ENCODE peak calls at places on chromosomes 1 and 21, in nine cellular contexts. D is HCT116, L is testis, W is heart left ventricle, N is GM12891, P is A549, Y is stomach, T is NB4, V is Peyer's patch. Q is an unnamed sample.

GRCh38 chr1:46448109-46448911 is 41.3 kb upstream of the DMBX1 start:
- DNase-seq in D (no peak), L (no peak), W (peak), N (no peak), P (no peak), Y (no peak), T (no peak), V (no peak), Q (no peak)

GRCh38 chr21:25638634-25639166 is 358 bp upstream of the JAM2 start:
- DNase-seq in D (no peak), L (no peak), W (no peak), N (no peak), P (no peak), Y (no peak), T (no peak), V (no peak), Q (no peak)

GRCh38 chr1:224542783-224543440 is 73.2 kb upstream of the CNIH3 start:
- DNase-seq in D (peak), L (no peak), W (no peak), N (no peak), P (no peak), Y (no peak), T (peak), V (no peak), Q (peak)

GRCh38 chr1:17335821-17336718 is 28.1 kb downstream of the PADI4 start:
- DNase-seq in D (peak), L (peak), W (peak), N (peak), P (peak), Y (peak), T (peak), V (peak), Q (peak)

GRCh38 chr1:79391896-79392295 is 385.4 kb upstream of the ADGRL4 start:
- DNase-seq in D (no peak), L (no peak), W (no peak), N (no peak), P (no peak), Y (no peak), T (no peak), V (no peak), Q (no peak)

GRCh38 chr1:14160766-14161165 is 437.7 kb upstream of the KAZN start:
- DNase-seq in D (no peak), L (no peak), W (no peak), N (no peak), P (no peak), Y (no peak), T (no peak), V (no peak), Q (no peak)

GRCh38 chr1:234645474-234645953 is 35.5 kb upstream of the IRF2BP2 start:
- DNase-seq in D (no peak), L (no peak), W (no peak), N (no peak), P (no peak), Y (no peak), T (peak), V (no peak), Q (no peak)

GRCh38 chr1:65509912-65510680 is 89.6 kb downstream of the LEPR start:
- DNase-seq in D (no peak), L (no peak), W (no peak), N (no peak), P (no peak), Y (no peak), T (no peak), V (no peak), Q (no peak)

GRCh38 chr1:165485716-165486115 is 40.8 kb upstream of the RXRG start:
- DNase-seq in D (no peak), L (no peak), W (no peak), N (no peak), P (no peak), Y (no peak), T (no peak), V (no peak), Q (no peak)

GRCh38 chr1:187342495-187342894 is 513.7 kb downstream of the PLA2G4A start:
- DNase-seq in D (no peak), L (no peak), W (no peak), N (no peak), P (no peak), Y (no peak), T (no peak), V (no peak), Q (no peak)

GRCh38 chr1:57353589-57353988 is 70.3 kb downstream of the DAB1 start:
- DNase-seq in D (no peak), L (no peak), W (no peak), N (no peak), P (no peak), Y (no peak), T (no peak), V (no peak), Q (no peak)

GRCh38 chr1:78339490-78339889 is 151.3 kb upstream of the PTGFR start:
- DNase-seq in D (no peak), L (no peak), W (no peak), N (no peak), P (no peak), Y (no peak), T (no peak), V (no peak), Q (peak)

GRCh38 chr1:196355206-196355786 is 252.9 kb downstream of the KCNT2 start:
- DNase-seq in D (no peak), L (no peak), W (no peak), N (no peak), P (peak), Y (no peak), T (peak), V (no peak), Q (no peak)

GRCh38 chr21:46056450-46056903 is 41.4 kb upstream of the COL6A2 start:
- DNase-seq in D (no peak), L (peak), W (peak), N (no peak), P (no peak), Y (peak), T (peak), V (no peak), Q (no peak)

GRCh38 chr1:109246141-109246551 is 3.2 kb upstream of the CELSR2 start:
- DNase-seq in D (no peak), L (no peak), W (no peak), N (no peak), P (no peak), Y (no peak), T (no peak), V (no peak), Q (no peak)

GRCh38 chr1:40332695-40333094 is 15.6 kb upstream of the COL9A2 start:
- DNase-seq in D (no peak), L (no peak), W (no peak), N (no peak), P (no peak), Y (no peak), T (no peak), V (no peak), Q (no peak)

GRCh38 chr1:192263436-192263835 is 53.4 kb upstream of the RGS21 start:
- DNase-seq in D (no peak), L (no peak), W (no peak), N (no peak), P (no peak), Y (no peak), T (no peak), V (no peak), Q (peak)

GRCh38 chr21:41725421-41726021 is 41.3 kb downstream of the RIPK4 start:
- DNase-seq in D (no peak), L (no peak), W (peak), N (no peak), P (no peak), Y (no peak), T (no peak), V (no peak), Q (no peak)

GRCh38 chr1:40059960-40060337 is 19.4 kb downstream of the CAP1 start:
- DNase-seq in D (no peak), L (no peak), W (no peak), N (no peak), P (no peak), Y (no peak), T (peak), V (no peak), Q (no peak)

GRCh38 chr1:198196630-198197029 is 39.8 kb downstream of the NEK7 start:
- DNase-seq in D (no peak), L (no peak), W (no peak), N (no peak), P (no peak), Y (no peak), T (no peak), V (no peak), Q (no peak)

GRCh38 chr1:80917225-80917624 is 883.5 kb upstream of the ADGRL2 start:
- DNase-seq in D (no peak), L (no peak), W (no peak), N (no peak), P (no peak), Y (no peak), T (no peak), V (no peak), Q (no peak)

GRCh38 chr1:53575948-53576305 is 116.7 kb downstream of the DMRTB1 start:
- DNase-seq in D (no peak), L (no peak), W (peak), N (no peak), P (no peak), Y (no peak), T (no peak), V (peak), Q (no peak)

GRCh38 chr1:12215562-12215961 is 14.3 kb upstream of the VPS13D start:
- DNase-seq in D (no peak), L (no peak), W (no peak), N (no peak), P (no peak), Y (no peak), T (no peak), V (no peak), Q (no peak)

GRCh38 chr1:29649375-29650040 is 413.2 kb downstream of the PTPRU start:
- DNase-seq in D (no peak), L (peak), W (no peak), N (no peak), P (no peak), Y (no peak), T (no peak), V (no peak), Q (no peak)

GRCh38 chr1:61090546-61090945 is 8.2 kb downstream of the NFIA start:
- DNase-seq in D (no peak), L (no peak), W (no peak), N (no peak), P (no peak), Y (no peak), T (no peak), V (no peak), Q (no peak)

GRCh38 chr21:23817337-23817736 is 1789.9 kb downstream of the MRPL39 start:
- DNase-seq in D (no peak), L (no peak), W (no peak), N (no peak), P (no peak), Y (no peak), T (no peak), V (no peak), Q (no peak)

GRCh38 chr1:31102501-31102950 is 37.0 kb upstream of the PUM1 start:
- DNase-seq in D (no peak), L (no peak), W (no peak), N (no peak), P (no peak), Y (no peak), T (peak), V (no peak), Q (peak)

GRCh38 chr1:152533327-152533938 is 19.2 kb downstream of the CRCT1 start:
- DNase-seq in D (peak), L (peak), W (no peak), N (no peak), P (peak), Y (no peak), T (peak), V (peak), Q (peak)

GRCh38 chr21:31172328-31172727 is 134.1 kb upstream of the KRTAP19-8 start:
- DNase-seq in D (no peak), L (no peak), W (no peak), N (no peak), P (no peak), Y (no peak), T (no peak), V (no peak), Q (no peak)

GRCh38 chr1:61839702-61840101 is 97.4 kb downstream of the PATJ start:
- DNase-seq in D (no peak), L (no peak), W (no peak), N (no peak), P (no peak), Y (no peak), T (no peak), V (no peak), Q (no peak)

GRCh38 chr1:221118176-221118937 is 239.1 kb downstream of the HLX start:
- DNase-seq in D (no peak), L (no peak), W (no peak), N (no peak), P (no peak), Y (no peak), T (no peak), V (no peak), Q (no peak)

GRCh38 chr1:225813250-225813964 is 3.5 kb downstream of the EPHX1 start:
- DNase-seq in D (no peak), L (peak), W (peak), N (no peak), P (peak), Y (peak), T (peak), V (peak), Q (peak)

GRCh38 chr1:231757759-231758158 is 131.2 kb downstream of the DISC1 start:
- DNase-seq in D (no peak), L (no peak), W (no peak), N (no peak), P (no peak), Y (no peak), T (no peak), V (no peak), Q (no peak)

DNA sequence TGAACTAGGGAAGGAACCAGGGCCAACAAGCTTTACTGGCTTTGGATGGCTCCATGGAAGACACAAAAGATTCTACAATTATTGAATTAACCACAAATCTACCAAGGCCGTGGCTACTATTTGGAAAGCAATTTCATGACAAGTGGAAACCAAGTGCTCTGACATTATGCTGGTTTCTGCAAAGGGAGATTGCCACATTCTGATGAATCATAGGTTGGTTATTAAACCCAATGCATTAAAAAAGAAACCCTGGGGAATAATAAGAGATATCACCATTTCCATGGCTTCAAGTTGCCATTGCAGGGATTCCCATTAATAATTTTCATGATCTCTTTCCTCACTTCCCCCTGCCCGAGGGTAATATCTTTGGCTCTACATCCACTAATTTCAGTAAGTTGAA is 359.2 kb upstream of the NCAM2 start:
- DNase-seq in D (no peak), L (no peak), W (no peak), N (no peak), P (no peak), Y (no peak), T (peak), V (no peak), Q (no peak)
- TF ChIP-seq POLR2A in D (no peak), L (no peak), W (no peak), N (no peak), P (no peak), Y (no peak), T (no peak), V (no peak), Q (no peak)

GRCh38 chr1:27568247-27569087 is 35.5 kb downstream of the AHDC1 start:
- DNase-seq in D (peak), L (peak), W (peak), N (peak), P (peak), Y (peak), T (peak), V (peak), Q (peak)
- TF ChIP-seq POLR2A in D (no peak), L (no peak), W (no peak), N (no peak), P (peak), Y (peak), T (no peak), V (peak), Q (no peak)

GRCh38 chr1:154406572-154406879 is 1.4 kb downstream of the IL6R start:
- DNase-seq in D (no peak), L (no peak), W (no peak), N (no peak), P (no peak), Y (no peak), T (no peak), V (no peak), Q (no peak)

GRCh38 chr1:154405762-154406571 is 824 bp downstream of the IL6R start:
- DNase-seq in D (no peak), L (peak), W (peak), N (no peak), P (peak), Y (peak), T (peak), V (peak), Q (peak)

GRCh38 chr1:154403983-154404382 is 1.2 kb upstream of the IL6R start:
- DNase-seq in D (no peak), L (no peak), W (no peak), N (no peak), P (no peak), Y (no peak), T (no peak), V (no peak), Q (no peak)

GRCh38 chr1:154404511-154404931 is 622 bp upstream of the IL6R start:
- DNase-seq in D (no peak), L (no peak), W (no peak), N (no peak), P (no peak), Y (no peak), T (peak), V (no peak), Q (no peak)

GRCh38 chr1:154404984-154405761 is at the start of gene IL6R:
- DNase-seq in D (peak), L (peak), W (peak), N (no peak), P (peak), Y (peak), T (peak), V (peak), Q (peak)
- TF ChIP-seq POLR2A in D (no peak), L (no peak), W (no peak), N (no peak), P (peak), Y (no peak), T (peak), V (peak), Q (peak)

DNA sequence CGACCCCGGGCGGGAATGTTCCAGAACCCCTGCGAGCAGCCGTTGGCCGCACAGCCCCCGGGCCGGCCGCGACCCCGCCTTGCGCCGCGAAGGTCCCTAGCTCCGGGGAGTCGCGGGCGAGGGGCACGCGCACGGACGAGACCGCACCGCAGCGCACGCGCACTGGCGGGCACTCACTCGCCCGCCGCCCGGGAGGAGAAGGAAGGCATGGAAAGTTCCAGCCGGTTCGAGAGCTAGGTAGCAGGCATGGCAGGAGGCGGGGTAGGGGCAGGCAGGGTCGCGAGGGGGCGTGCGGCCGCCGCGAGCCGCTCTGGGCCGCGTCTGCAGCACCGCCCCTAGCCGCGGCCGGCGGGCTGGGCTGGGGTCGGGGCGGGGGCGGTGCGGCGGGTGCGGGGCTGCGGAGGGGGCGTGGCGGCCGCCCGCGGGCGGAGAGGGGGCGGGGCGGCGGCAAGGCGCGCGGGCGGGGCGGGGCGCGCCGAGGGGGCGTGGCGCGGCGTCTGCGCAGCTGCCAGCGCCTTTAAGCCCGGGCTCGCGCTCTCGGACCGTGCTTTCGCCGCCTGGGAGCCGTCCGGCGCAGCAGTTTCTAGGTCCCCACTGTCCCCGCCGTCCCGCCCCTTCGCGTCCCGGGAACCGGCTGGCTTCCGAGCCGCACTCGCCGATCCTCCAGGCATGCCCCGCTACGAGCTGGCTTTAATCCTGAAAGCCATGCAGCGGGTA is at the start of the genes MRPS6 and SLC5A3:
- DNase-seq in D (peak), L (peak), W (peak), N (peak), P (peak), Y (peak), T (peak), V (peak), Q (peak)
- TF ChIP-seq POLR2A in D (peak), L (peak), W (no peak), N (peak), P (peak), Y (peak), T (peak), V (peak), Q (peak)

GRCh38 chr1:203556047-203556851 is 62.3 kb downstream of the OPTC start:
- DNase-seq in D (no peak), L (peak), W (peak), N (no peak), P (no peak), Y (no peak), T (no peak), V (no peak), Q (no peak)

GRCh38 chr1:203557390-203557789 is 63.4 kb downstream of the OPTC start:
- DNase-seq in D (no peak), L (no peak), W (peak), N (no peak), P (no peak), Y (no peak), T (no peak), V (no peak), Q (peak)

GRCh38 chr1:203555484-203556046 is 61.6 kb downstream of the OPTC start:
- DNase-seq in D (no peak), L (no peak), W (no peak), N (no peak), P (no peak), Y (no peak), T (no peak), V (no peak), Q (no peak)

GRCh38 chr1:203559523-203559922 is 65.6 kb downstream of the OPTC start:
- DNase-seq in D (no peak), L (peak), W (no peak), N (no peak), P (no peak), Y (no peak), T (no peak), V (no peak), Q (no peak)

DNA sequence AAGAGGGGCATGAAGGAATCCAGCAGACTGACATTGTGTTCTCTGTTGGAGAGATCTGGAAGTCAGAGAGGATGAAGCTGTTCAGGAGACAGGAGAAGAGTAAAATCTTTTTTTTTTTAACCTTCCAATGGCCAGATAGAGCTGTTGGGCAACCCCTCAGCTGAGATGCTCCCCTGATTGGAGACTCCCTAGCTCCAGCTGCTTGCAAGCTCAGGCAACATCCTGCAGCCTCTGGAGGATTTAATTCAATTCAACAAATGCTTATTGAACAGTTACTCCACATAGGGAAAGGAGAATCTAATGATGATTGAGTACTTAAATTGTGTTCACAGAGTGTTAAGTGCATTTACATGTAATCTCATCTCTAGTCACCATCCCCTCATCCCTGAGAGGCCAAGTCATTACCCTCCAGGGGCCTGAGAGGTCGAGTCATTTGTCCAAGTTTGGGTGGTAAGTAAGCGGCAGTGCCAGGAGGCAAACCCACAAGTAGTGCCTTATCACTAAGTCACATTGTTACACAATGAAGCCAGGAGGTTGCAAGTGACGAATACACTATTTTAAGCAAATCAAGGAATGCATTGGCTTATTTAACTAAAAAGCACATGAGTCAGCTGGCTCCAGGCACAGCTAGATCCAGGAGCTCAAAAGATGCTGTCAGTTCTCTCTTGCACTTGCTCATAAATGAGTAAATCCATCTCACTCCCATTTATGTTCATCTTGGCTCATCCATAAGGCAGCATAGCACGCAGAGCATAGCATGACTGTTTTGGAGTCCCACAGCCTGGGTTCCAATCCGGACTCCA is 64.2 kb downstream of the OPTC start:
- DNase-seq in D (no peak), L (peak), W (no peak), N (no peak), P (peak), Y (peak), T (peak), V (no peak), Q (peak)
- TF ChIP-seq POLR2A in D (no peak), L (no peak), W (no peak), N (no peak), P (no peak), Y (no peak), T (no peak), V (no peak), Q (no peak)

GRCh38 chr1:33258788-33259274 is 2.5 kb downstream of the ZNF362 start:
- DNase-seq in D (no peak), L (no peak), W (no peak), N (no peak), P (no peak), Y (no peak), T (no peak), V (no peak), Q (no peak)
- TF ChIP-seq POLR2A in D (no peak), L (no peak), W (no peak), N (no peak), P (no peak), Y (no peak), T (no peak), V (no peak), Q (no peak)

Q was measured in H54.